ENCODE peak calls at places on chromosomes 13 and 19, in six cellular contexts. D is HCT116, W is K562, Y is A549, R is SK-N-SH, L is GM12878. E is an unnamed sample.

GRCh38 chr13:79631260-79631659 is 150.3 kb downstream of the NDFIP2 start:
- DNase-seq in D (peak), W (no peak), Y (peak), R (no peak), L (no peak), E (peak)

GRCh38 chr13:32938907-32939306 is 77.3 kb upstream of the KL start:
- DNase-seq in D (no peak), W (no peak), Y (peak), R (no peak), L (no peak), E (no peak)

GRCh38 chr13:73943965-73944233 is 190.3 kb downstream of the KLF12 start:
- DNase-seq in D (no peak), W (no peak), Y (no peak), R (no peak), L (no peak), E (no peak)

GRCh38 chr19:2227415-2228156 is 8.5 kb downstream of the PLEKHJ1 start:
- DNase-seq in D (no peak), W (no peak), Y (no peak), R (no peak), L (no peak), E (peak)

GRCh38 chr13:61247149-61247936 is 168.3 kb downstream of the PCDH20 start:
- DNase-seq in D (no peak), W (no peak), Y (no peak), R (no peak), L (peak), E (peak)

GRCh38 chr13:102900193-102900608 is 54.4 kb downstream of the ERCC5 start:
- DNase-seq in D (no peak), W (no peak), Y (no peak), R (no peak), L (no peak), E (no peak)

GRCh38 chr13:35881360-35881759 is 249.8 kb downstream of the DCLK1 start:
- DNase-seq in D (no peak), W (no peak), Y (no peak), R (no peak), L (no peak), E (no peak)

GRCh38 chr19:29060833-29061364 is 152.1 kb downstream of the UQCRFS1 start:
- DNase-seq in D (no peak), W (no peak), Y (no peak), R (no peak), L (no peak), E (no peak)

GRCh38 chr13:61136515-61136914 is 279.1 kb downstream of the PCDH20 start:
- DNase-seq in D (no peak), W (no peak), Y (no peak), R (no peak), L (no peak), E (no peak)

GRCh38 chr19:4524808-4525562 is 6.7 kb upstream of the PLIN4 start:
- DNase-seq in D (peak), W (peak), Y (peak), R (peak), L (no peak), E (peak)

GRCh38 chr19:10617409-10618121 is 7.8 kb upstream of the SLC44A2 start:
- DNase-seq in D (no peak), W (peak), Y (no peak), R (peak), L (no peak), E (no peak)

GRCh38 chr19:39171479-39172465 is 25.0 kb upstream of the NCCRP1 start:
- DNase-seq in D (no peak), W (no peak), Y (no peak), R (peak), L (no peak), E (no peak)

GRCh38 chr19:39174558-39175544 is 21.9 kb upstream of the NCCRP1 start:
- DNase-seq in D (no peak), W (no peak), Y (no peak), R (no peak), L (no peak), E (no peak)

GRCh38 chr19:39172700-39173501 is 23.9 kb upstream of the NCCRP1 start:
- DNase-seq in D (no peak), W (no peak), Y (no peak), R (no peak), L (no peak), E (no peak)

GRCh38 chr19:39174142-39174541 is 22.6 kb upstream of the NCCRP1 start:
- DNase-seq in D (no peak), W (no peak), Y (no peak), R (no peak), L (no peak), E (no peak)

GRCh38 chr19:39173502-39173991 is 23.2 kb upstream of the NCCRP1 start:
- DNase-seq in D (no peak), W (no peak), Y (no peak), R (no peak), L (no peak), E (no peak)
- TF ChIP-seq REST in D (no peak), W (no peak), Y (no peak), R (no peak), L (no peak), E (no peak)

DNA sequence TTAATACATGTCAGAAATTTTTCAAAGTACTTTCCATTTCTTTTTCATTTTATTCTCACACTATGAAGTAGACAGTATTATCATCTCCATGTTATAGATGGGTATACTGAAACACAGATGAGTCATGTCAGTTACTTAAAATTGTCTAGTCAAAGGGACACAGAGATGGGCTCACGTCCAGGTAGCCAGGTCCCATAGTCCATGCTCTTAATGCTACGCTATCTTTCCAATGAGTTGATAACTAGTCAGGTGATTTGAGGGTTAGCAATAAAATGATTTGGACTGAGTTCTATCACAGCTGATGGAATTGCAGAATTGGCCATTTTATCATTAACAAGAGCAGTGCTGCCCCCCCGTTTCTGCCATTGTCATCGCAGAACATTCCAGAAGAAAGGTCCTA is 319.0 kb downstream of the DLEU7 start:
- DNase-seq in D (no peak), W (no peak), Y (no peak), R (no peak), L (no peak), E (no peak)
- TF ChIP-seq CTCF in D (no peak), W (no peak), Y (no peak), R (no peak), L (no peak), E (no peak)

GRCh38 chr13:81757348-81757950 is 1416.5 kb upstream of the SPRY2 start:
- DNase-seq in D (no peak), W (no peak), Y (no peak), R (no peak), L (no peak), E (no peak)
- TF ChIP-seq REST in D (no peak), W (no peak), Y (no peak), R (no peak), L (no peak), E (no peak)

GRCh38 chr19:49872245-49873148 is 4.7 kb downstream of the AKT1S1 start:
- DNase-seq in D (no peak), W (no peak), Y (no peak), R (no peak), L (no peak), E (no peak)
- TF ChIP-seq CTCF in D (no peak), W (no peak), Y (no peak), R (no peak), L (no peak), E (no peak)

E was measured in GM23338.